ENCODE peak calls at places on chromosomes 13 and 19, in nine cellular contexts. U is CD4-positive, alpha-beta memory T cell; P is CD4-positive, CD25-positive, alpha-beta regulatory T cell; I is transverse colon; X is uterus; Z is CD8-positive, alpha-beta memory T cell; B is K562; D is tibial nerve; Q is body of pancreas. K is an unnamed sample. For H3K9me3 and H3K36me3, the result is how much of the 10 kb centered on the place peaks cover.

GRCh38 chr19:48986211-48986610 is 6.9 kb downstream of the GYS1 start:
- DNase-seq in U (no peak), P (no peak), I (no peak), X (no peak), Z (no peak), B (no peak), D (no peak), Q (no peak), K (no peak)

GRCh38 chr13:38888309-38888708 is 102.3 kb downstream of the STOML3 start:
- DNase-seq in U (no peak), P (no peak), I (no peak), X (no peak), Z (no peak), B (no peak), D (no peak), Q (no peak), K (no peak)

GRCh38 chr19:5955638-5955935 is 22.4 kb downstream of the RANBP3 start:
- DNase-seq in U (no peak), P (no peak), I (no peak), X (no peak), Z (no peak), B (no peak), D (no peak), Q (no peak), K (no peak)

GRCh38 chr13:80116107-80116506 is 224.8 kb downstream of the SPRY2 start:
- DNase-seq in U (no peak), P (no peak), I (no peak), X (no peak), Z (no peak), B (no peak), D (no peak), Q (no peak), K (no peak)

GRCh38 chr13:80586356-80586755 is 245.4 kb upstream of the SPRY2 start:
- DNase-seq in U (no peak), P (no peak), I (no peak), X (no peak), Z (no peak), B (no peak), D (no peak), Q (no peak), K (no peak)

GRCh38 chr19:7705387-7706187 is 3.7 kb upstream of the FCER2 start:
- DNase-seq in U (peak), P (peak), I (peak), X (no peak), Z (peak), B (no peak), D (peak), Q (peak), K (no peak)

GRCh38 chr13:60431108-60431700 is 34.2 kb downstream of the TDRD3 start:
- DNase-seq in U (peak), P (peak), I (no peak), X (no peak), Z (peak), B (peak), D (no peak), Q (peak), K (peak)

GRCh38 chr13:35163674-35164073 is 221.6 kb downstream of the NBEA start:
- DNase-seq in U (no peak), P (peak), I (no peak), X (no peak), Z (no peak), B (no peak), D (no peak), Q (no peak), K (no peak)

GRCh38 chr13:99655351-99656091 is 154.2 kb downstream of the TM9SF2 start:
- DNase-seq in U (no peak), P (peak), I (no peak), X (no peak), Z (no peak), B (no peak), D (no peak), Q (peak), K (no peak)

GRCh38 chr19:40565355-40565754 is 11.3 kb upstream of the SHKBP1 start:
- DNase-seq in U (no peak), P (no peak), I (no peak), X (no peak), Z (no peak), B (no peak), D (no peak), Q (no peak), K (no peak)

GRCh38 chr13:78602561-78603239 is 652 bp downstream of the POU4F1 start:
- DNase-seq in U (no peak), P (peak), I (no peak), X (no peak), Z (no peak), B (peak), D (no peak), Q (no peak), K (no peak)

GRCh38 chr19:42069619-42070293 is at the start of gene GRIK5:
- DNase-seq in U (no peak), P (no peak), I (no peak), X (peak), Z (no peak), B (no peak), D (no peak), Q (no peak), K (no peak)

GRCh38 chr13:25032160-25032559 is 63.8 kb upstream of the PABPC3 start:
- DNase-seq in U (no peak), P (no peak), I (no peak), X (no peak), Z (no peak), B (no peak), D (no peak), Q (no peak), K (no peak)

GRCh38 chr13:100550433-100550832 is 38.2 kb downstream of the GGACT start:
- DNase-seq in U (no peak), P (no peak), I (no peak), X (peak), Z (no peak), B (no peak), D (no peak), Q (peak), K (no peak)

GRCh38 chr13:21176195-21176981 is at the start of the genes MRPL57 and SKA3:
- DNase-seq in U (peak), P (peak), I (peak), X (peak), Z (peak), B (peak), D (peak), Q (peak), K (peak)

GRCh38 chr19:13234518-13234917 is 84.3 kb downstream of the IER2 start:
- DNase-seq in U (peak), P (peak), I (peak), X (peak), Z (peak), B (peak), D (no peak), Q (peak), K (peak)

GRCh38 chr13:109587689-109588088 is 198.7 kb downstream of the IRS2 start:
- DNase-seq in U (no peak), P (no peak), I (no peak), X (no peak), Z (no peak), B (no peak), D (no peak), Q (no peak), K (no peak)

GRCh38 chr13:52359534-52359933 is 46.4 kb downstream of the THSD1 start:
- DNase-seq in U (no peak), P (no peak), I (no peak), X (no peak), Z (no peak), B (no peak), D (no peak), Q (no peak), K (no peak)

GRCh38 chr19:5929646-5930045 is 15.6 kb downstream of the CAPS start:
- DNase-seq in U (no peak), P (no peak), I (no peak), X (no peak), Z (no peak), B (no peak), D (no peak), Q (no peak), K (no peak)

GRCh38 chr19:18683109-18683954 is at the start of gene CRTC1:
- DNase-seq in U (peak), P (peak), I (peak), X (peak), Z (peak), B (peak), D (peak), Q (peak), K (peak)

GRCh38 chr19:48617146-48617937 is 1.6 kb downstream of the RPL18 start:
- DNase-seq in U (no peak), P (no peak), I (no peak), X (no peak), Z (no peak), B (no peak), D (no peak), Q (no peak), K (no peak)

GRCh38 chr19:44689290-44690130 is 9.4 kb upstream of the CEACAM16 start:
- DNase-seq in U (peak), P (peak), I (peak), X (peak), Z (peak), B (peak), D (peak), Q (peak), K (peak)

GRCh38 chr19:29845576-29846176 is 33.9 kb downstream of the CCNE1 start:
- DNase-seq in U (no peak), P (peak), I (peak), X (peak), Z (no peak), B (peak), D (no peak), Q (peak), K (peak)

GRCh38 chr13:27027086-27027667 is 144.4 kb downstream of the USP12 start:
- DNase-seq in U (no peak), P (no peak), I (no peak), X (no peak), Z (no peak), B (no peak), D (no peak), Q (no peak), K (no peak)

GRCh38 chr19:10262771-10263170 is 8.1 kb upstream of the ICAM1 start:
- DNase-seq in U (no peak), P (no peak), I (no peak), X (no peak), Z (no peak), B (no peak), D (no peak), Q (no peak), K (no peak)

GRCh38 chr13:106523566-106523965 is 11.9 kb downstream of the EFNB2 start:
- DNase-seq in U (no peak), P (no peak), I (no peak), X (no peak), Z (no peak), B (no peak), D (no peak), Q (no peak), K (no peak)

GRCh38 chr19:12956446-12957388 is at the start of gene GADD45GIP1:
- DNase-seq in U (peak), P (peak), I (peak), X (peak), Z (peak), B (peak), D (peak), Q (peak), K (peak)

GRCh38 chr19:13189600-13189999 is 39.4 kb downstream of the IER2 start:
- DNase-seq in U (no peak), P (no peak), I (no peak), X (no peak), Z (no peak), B (no peak), D (no peak), Q (no peak), K (no peak)

GRCh38 chr13:60099631-60100420 is 63.9 kb downstream of the DIAPH3 start:
- DNase-seq in U (no peak), P (no peak), I (no peak), X (no peak), Z (no peak), B (no peak), D (no peak), Q (no peak), K (no peak)

GRCh38 chr13:79989251-79989661 is 351.7 kb downstream of the SPRY2 start:
- DNase-seq in U (no peak), P (no peak), I (peak), X (no peak), Z (no peak), B (no peak), D (no peak), Q (no peak), K (no peak)

GRCh38 chr19:41302624-41303351 is 7.2 kb upstream of the CCDC97 start:
- DNase-seq in U (peak), P (peak), I (peak), X (no peak), Z (peak), B (no peak), D (no peak), Q (no peak), K (no peak)

GRCh38 chr19:37537391-37537947 is 30.7 kb downstream of the ZNF793 start:
- DNase-seq in U (no peak), P (no peak), I (no peak), X (no peak), Z (no peak), B (no peak), D (no peak), Q (no peak), K (no peak)

GRCh38 chr13:50230365-50230978 is 215.2 kb downstream of the KCNRG start:
- DNase-seq in U (no peak), P (peak), I (no peak), X (no peak), Z (no peak), B (no peak), D (no peak), Q (no peak), K (no peak)

GRCh38 chr13:76872686-76873085 is 13.5 kb downstream of the KCTD12 start:
- DNase-seq in U (no peak), P (no peak), I (no peak), X (no peak), Z (no peak), B (no peak), D (no peak), Q (no peak), K (no peak)

GRCh38 chr13:23570099-23570926 is at the start of gene TNFRSF19:
- DNase-seq in U (no peak), P (no peak), I (no peak), X (peak), Z (no peak), B (peak), D (peak), Q (peak), K (no peak)

GRCh38 chr13:94617389-94618000 is 15.8 kb downstream of the GPR180 start:
- DNase-seq in U (peak), P (peak), I (no peak), X (no peak), Z (peak), B (no peak), D (no peak), Q (peak), K (peak)

GRCh38 chr19:3881272-3882040 is 971 bp downstream of the ATCAY start:
- DNase-seq in U (no peak), P (no peak), I (no peak), X (no peak), Z (no peak), B (peak), D (no peak), Q (no peak), K (no peak)

GRCh38 chr13:108342369-108343289 is 73.1 kb downstream of the TNFSF13B start:
- DNase-seq in U (peak), P (peak), I (no peak), X (no peak), Z (no peak), B (peak), D (no peak), Q (no peak), K (no peak)

GRCh38 chr13:58080806-58081205 is 449.3 kb downstream of the PCDH17 start:
- DNase-seq in U (no peak), P (no peak), I (no peak), X (no peak), Z (no peak), B (no peak), D (no peak), Q (no peak), K (peak)

DNA sequence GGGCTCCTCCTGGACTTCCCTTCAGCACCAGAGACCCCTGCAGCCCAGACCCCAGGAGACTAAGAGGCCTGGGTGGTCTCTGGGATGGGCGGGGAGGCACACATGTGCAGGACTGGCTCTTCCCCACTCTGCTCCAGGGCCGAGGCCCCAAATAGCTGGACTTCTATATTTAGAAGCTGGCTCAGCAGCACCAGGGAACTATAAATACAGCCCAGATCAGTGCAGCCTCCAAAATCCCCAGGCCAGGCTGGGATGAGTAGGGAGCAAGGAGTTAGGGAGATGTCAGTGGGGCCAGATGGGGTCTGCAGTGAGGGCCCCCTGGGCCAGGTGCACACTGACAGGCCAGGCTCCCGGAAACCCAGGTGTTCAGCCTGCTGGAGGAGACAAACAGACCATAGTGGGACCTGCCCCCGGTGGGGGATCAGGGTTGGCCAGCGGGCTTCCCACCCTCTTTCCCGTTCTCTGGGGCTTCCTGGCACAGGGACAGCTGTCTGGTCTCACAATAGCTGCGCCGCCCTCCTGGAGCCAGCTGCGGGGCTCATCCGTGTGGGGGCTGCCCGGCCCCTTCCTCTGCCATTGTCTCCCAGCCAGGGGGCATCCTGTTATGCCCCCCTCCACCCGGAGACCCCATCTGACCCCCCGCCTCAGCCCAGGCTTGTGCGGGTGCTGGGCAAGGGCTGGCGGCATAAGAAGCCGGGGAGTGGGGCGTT is 5.5 kb upstream of the ADGRE5 start:
- DNase-seq in U (no peak), P (no peak), I (no peak), X (peak), Z (no peak), B (no peak), D (no peak), Q (no peak), K (no peak)
- H3K4me3 ChIP-seq in U (peak), P (peak), I (no peak), X (no peak), Z (peak), B (no peak), D (no peak), Q (no peak), K (no peak)

GRCh38 chr19:56972291-56972914 is 131.9 kb upstream of the PEG3 start:
- DNase-seq in U (no peak), P (no peak), I (no peak), X (peak), Z (no peak), B (no peak), D (no peak), Q (no peak), K (no peak)
- H3K9me3 ChIP-seq in U (under half), P (under half), I (under half), X (under half), Z (under half), B (under half), D (under half), Q (under half), K (under half)

GRCh38 chr13:45601680-45602079 is 13.9 kb downstream of the ERICH6B start:
- DNase-seq in U (no peak), P (no peak), I (no peak), X (no peak), Z (no peak), B (no peak), D (no peak), Q (no peak), K (no peak)

GRCh38 chr13:45604892-45605291 is 10.6 kb downstream of the ERICH6B start:
- DNase-seq in U (no peak), P (no peak), I (no peak), X (no peak), Z (no peak), B (no peak), D (no peak), Q (no peak), K (no peak)

GRCh38 chr13:45603338-45603737 is 12.2 kb downstream of the ERICH6B start:
- DNase-seq in U (no peak), P (no peak), I (no peak), X (no peak), Z (no peak), B (no peak), D (no peak), Q (no peak), K (no peak)

GRCh38 chr13:45598597-45598996 is 16.9 kb downstream of the ERICH6B start:
- DNase-seq in U (no peak), P (no peak), I (no peak), X (no peak), Z (no peak), B (no peak), D (no peak), Q (no peak), K (no peak)

DNA sequence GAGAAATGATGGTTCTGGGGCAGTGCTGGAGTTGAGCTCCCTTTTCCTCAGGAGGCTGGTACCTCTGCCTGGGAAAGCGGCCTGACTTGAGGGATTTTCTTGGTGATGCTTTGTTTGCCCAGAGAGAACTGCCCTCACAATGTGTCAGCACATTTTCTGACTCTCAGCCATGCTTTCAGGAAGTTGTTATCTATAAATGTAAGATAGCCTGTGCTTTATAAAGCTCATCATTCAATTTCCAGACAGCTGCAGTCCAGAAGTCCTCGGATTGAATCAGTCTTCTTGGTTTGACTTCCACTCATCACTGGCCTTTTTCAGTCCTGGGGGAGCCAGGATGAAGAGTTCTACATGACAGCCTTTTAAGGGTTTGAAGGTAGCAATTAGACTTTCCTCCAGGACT is 13.4 kb downstream of the ERICH6B start:
- DNase-seq in U (no peak), P (no peak), I (no peak), X (no peak), Z (no peak), B (no peak), D (no peak), Q (no peak), K (no peak)
- H3K36me3 ChIP-seq in U (under half), P (under half), I (under half), X (under half), Z (under half), B (under half), D (under half), Q (under half), K (under half)

GRCh38 chr19:35702223-35703012 is 1.9 kb upstream of the ZBTB32 start:
- DNase-seq in U (peak), P (peak), I (peak), X (peak), Z (peak), B (peak), D (peak), Q (peak), K (peak)

GRCh38 chr19:35708391-35708790 is 4.0 kb downstream of the ZBTB32 start:
- DNase-seq in U (no peak), P (no peak), I (no peak), X (no peak), Z (no peak), B (no peak), D (no peak), Q (no peak), K (no peak)

GRCh38 chr19:35704218-35704617 is at the start of gene ZBTB32:
- DNase-seq in U (no peak), P (peak), I (peak), X (no peak), Z (no peak), B (peak), D (no peak), Q (no peak), K (no peak)

DNA sequence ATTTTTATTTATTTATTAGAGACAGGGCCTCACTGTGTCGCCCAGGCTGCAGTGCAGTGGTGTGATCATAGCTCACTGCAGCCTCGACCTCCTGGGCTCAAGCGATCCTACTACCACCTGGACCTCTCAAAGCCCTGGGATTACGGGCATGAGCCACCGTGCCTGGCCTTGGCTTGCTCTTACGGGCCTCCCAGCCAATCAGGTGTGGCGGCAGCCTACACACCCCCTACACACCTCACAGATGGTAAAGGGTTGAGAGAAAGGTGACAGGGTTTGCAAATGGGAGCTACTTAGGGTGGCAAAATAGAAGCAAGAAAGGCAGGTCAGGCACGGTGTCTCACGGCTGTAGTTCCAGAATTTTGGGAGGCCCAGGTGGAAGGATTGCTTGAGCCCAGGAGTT is 1.0 kb upstream of the ZBTB32 start:
- DNase-seq in U (no peak), P (no peak), I (no peak), X (no peak), Z (no peak), B (no peak), D (no peak), Q (peak), K (no peak)
- H3K4me3 ChIP-seq in U (no peak), P (no peak), I (no peak), X (no peak), Z (no peak), B (no peak), D (no peak), Q (no peak), K (no peak)